ENCODE peak calls at places on chromosomes 2 and 18, in six cellular contexts. A is transverse colon, J is sigmoid colon, R is breast epithelium, S is HepG2, H is GM12878. E is an unnamed sample.

GRCh38 chr2:110219496-110220192 is 7.3 kb upstream of the MTLN start:
- DNase-seq in R (no peak), S (no peak), A (no peak), H (no peak), J (no peak), E (no peak)

GRCh38 chr2:27960237-27960912 is 69.8 kb downstream of the BABAM2 start:
- DNase-seq in S (no peak), A (no peak), R (no peak), J (no peak), H (no peak), E (no peak)

GRCh38 chr2:196293751-196294486 is 122.5 kb upstream of the STK17B start:
- DNase-seq in H (no peak), A (no peak), R (no peak), J (no peak), S (no peak), E (no peak)

GRCh38 chr2:99488999-99489757 is 639 bp downstream of the REV1 start:
- DNase-seq in A (peak), H (no peak), J (peak), R (peak), S (peak), E (no peak)

GRCh38 chr2:160407393-160408204 is 86.0 kb downstream of the RBMS1 start:
- DNase-seq in J (peak), S (peak), R (peak), A (peak), H (no peak), E (no peak)

GRCh38 chr2:105517814-105518705 is 119.2 kb upstream of the FHL2 start:
- DNase-seq in J (peak), A (peak), H (no peak), R (no peak), S (no peak), E (no peak)

GRCh38 chr18:11323359-11323819 is 174.0 kb upstream of the PIEZO2 start:
- DNase-seq in A (no peak), S (peak), R (no peak), J (no peak), H (no peak), E (no peak)

GRCh38 chr2:158966321-158966720 is 2.1 kb upstream of the TANC1 start:
- DNase-seq in J (no peak), S (no peak), R (no peak), A (no peak), H (no peak), E (no peak)

GRCh38 chr2:70104231-70105111 is 17.2 kb downstream of the PCBP1 start:
- DNase-seq in S (peak), R (no peak), H (no peak), A (peak), J (peak), E (no peak)

GRCh38 chr18:53739700-53740099 is 484.8 kb downstream of the MBD2 start:
- DNase-seq in R (no peak), A (no peak), S (no peak), H (no peak), J (no peak), E (no peak)

GRCh38 chr2:201520201-201520600 is 68.7 kb downstream of the STRADB start:
- DNase-seq in J (no peak), R (no peak), S (no peak), A (no peak), H (no peak), E (no peak)

GRCh38 chr2:10180271-10180670 is 57.7 kb downstream of the RRM2 start:
- DNase-seq in S (no peak), H (no peak), R (no peak), A (no peak), J (no peak), E (no peak)

GRCh38 chr2:163565192-163565591 is 170.6 kb downstream of the FIGN start:
- DNase-seq in J (no peak), A (no peak), R (no peak), H (no peak), S (no peak), E (no peak)

GRCh38 chr2:47073217-47073616 is 81.9 kb downstream of the STPG4 start:
- DNase-seq in S (no peak), A (no peak), J (no peak), R (no peak), H (no peak), E (no peak)

GRCh38 chr2:187264612-187265011 is 183.4 kb downstream of the CALCRL start:
- DNase-seq in S (no peak), J (no peak), H (no peak), R (no peak), A (no peak), E (no peak)

GRCh38 chr2:159637988-159638501 is 21.7 kb upstream of the BAZ2B start:
- DNase-seq in H (no peak), A (no peak), S (no peak), R (no peak), J (no peak), E (no peak)

GRCh38 chr2:133054297-133054696 is 384.3 kb upstream of the LYPD1 start:
- DNase-seq in S (no peak), A (no peak), J (no peak), H (no peak), R (no peak), E (no peak)

GRCh38 chr2:84458436-84459027 is 548 bp downstream of the SUCLG1 start:
- DNase-seq in A (peak), S (peak), J (peak), R (peak), H (no peak), E (no peak)

GRCh38 chr18:24197412-24197811 is 58.5 kb downstream of the CABYR start:
- DNase-seq in S (no peak), A (no peak), J (no peak), H (no peak), R (no peak), E (no peak)

GRCh38 chr2:191038741-191039140 is 24.8 kb upstream of the STAT1 start:
- DNase-seq in R (no peak), J (no peak), S (no peak), H (no peak), A (no peak), E (no peak)

GRCh38 chr2:38763226-38763625 is 12.1 kb upstream of the SRSF7 start:
- DNase-seq in J (no peak), S (no peak), H (no peak), R (no peak), A (no peak), E (no peak)

GRCh38 chr2:206642075-206643025 is at the start of gene FAM237A:
- DNase-seq in J (no peak), A (no peak), S (peak), H (no peak), R (no peak), E (no peak)

GRCh38 chr2:31785876-31786275 is 205.1 kb upstream of the SRD5A2 start:
- DNase-seq in R (no peak), J (no peak), A (no peak), H (peak), S (no peak), E (no peak)

GRCh38 chr2:189848276-189848675 is 64.0 kb downstream of the PMS1 start:
- DNase-seq in J (no peak), A (no peak), S (no peak), H (no peak), R (no peak), E (no peak)

GRCh38 chr18:26579941-26580618 is 31.7 kb upstream of the KCTD1 start:
- DNase-seq in R (no peak), A (peak), J (no peak), S (peak), H (no peak), E (no peak)

GRCh38 chr2:239277401-239278085 is 123.3 kb downstream of the HDAC4 start:
- DNase-seq in A (peak), J (peak), H (no peak), R (peak), S (no peak), E (no peak)

GRCh38 chr2:231604101-231604684 is 11.5 kb downstream of the TEX44 start:
- DNase-seq in S (peak), R (peak), A (peak), J (peak), H (no peak), E (no peak)

GRCh38 chr2:240795916-240796510 is 24.0 kb downstream of the KIF1A start:
- DNase-seq in S (no peak), A (no peak), J (peak), H (no peak), R (no peak), E (no peak)

GRCh38 chr2:101622633-101623521 is 74.6 kb upstream of the MAP4K4 start:
- DNase-seq in A (no peak), H (peak), R (no peak), J (no peak), S (no peak), E (no peak)

GRCh38 chr2:9820020-9820973 is 23.0 kb upstream of the TAF1B start:
- DNase-seq in S (peak), H (no peak), J (no peak), A (no peak), R (no peak), E (no peak)

GRCh38 chr2:39504790-39505335 is 67.8 kb upstream of the MAP4K3 start:
- DNase-seq in H (no peak), R (no peak), A (no peak), S (peak), J (no peak), E (peak)

GRCh38 chr2:190655113-190655512 is 6.2 kb downstream of the NAB1 start:
- DNase-seq in R (no peak), H (no peak), S (no peak), J (no peak), A (no peak), E (no peak)

GRCh38 chr2:190713476-190713875 is 64.6 kb downstream of the NAB1 start:
- DNase-seq in S (no peak), J (no peak), R (no peak), A (no peak), H (no peak), E (no peak)

GRCh38 chr2:215751911-215752272 is 261.5 kb downstream of the MREG start:
- DNase-seq in H (no peak), A (no peak), J (no peak), R (no peak), S (no peak), E (no peak)

GRCh38 chr18:3604626-3605408 is 154.8 kb downstream of the TGIF1 start:
- DNase-seq in H (peak), A (no peak), S (peak), R (no peak), J (peak), E (peak)

GRCh38 chr2:81658227-81658626 is 1353.7 kb upstream of the LRRTM1 start:
- DNase-seq in A (no peak), H (no peak), J (no peak), R (no peak), S (peak), E (peak)

GRCh38 chr18:32277492-32277988 is 87.7 kb downstream of the MEP1B start:
- DNase-seq in J (no peak), R (no peak), H (no peak), S (no peak), A (no peak), E (no peak)

GRCh38 chr18:32274307-32274706 is 84.5 kb downstream of the MEP1B start:
- DNase-seq in J (no peak), A (no peak), S (no peak), R (no peak), H (no peak), E (no peak)

GRCh38 chr18:32276896-32277295 is 87.1 kb downstream of the MEP1B start:
- DNase-seq in R (no peak), A (no peak), S (no peak), J (no peak), H (no peak), E (no peak)

GRCh38 chr18:32278148-32278799 is 88.4 kb downstream of the MEP1B start:
- DNase-seq in A (peak), R (no peak), J (no peak), H (no peak), S (peak), E (no peak)

GRCh38 chr18:32276256-32276655 is 86.4 kb downstream of the MEP1B start:
- DNase-seq in H (no peak), S (no peak), J (no peak), A (no peak), R (no peak), E (no peak)
- TF ChIP-seq POLR2AphosphoS5 in H (no peak), S (no peak), J (no peak), A (no peak), R (no peak), E (no peak)

GRCh38 chr2:65075605-65076344 is 19.6 kb downstream of the CEP68 start:
- DNase-seq in H (no peak), S (peak), A (peak), J (no peak), R (no peak), E (no peak)
- TF ChIP-seq POLR2AphosphoS5 in H (no peak), S (peak), A (no peak), J (no peak), R (no peak), E (no peak)

DNA sequence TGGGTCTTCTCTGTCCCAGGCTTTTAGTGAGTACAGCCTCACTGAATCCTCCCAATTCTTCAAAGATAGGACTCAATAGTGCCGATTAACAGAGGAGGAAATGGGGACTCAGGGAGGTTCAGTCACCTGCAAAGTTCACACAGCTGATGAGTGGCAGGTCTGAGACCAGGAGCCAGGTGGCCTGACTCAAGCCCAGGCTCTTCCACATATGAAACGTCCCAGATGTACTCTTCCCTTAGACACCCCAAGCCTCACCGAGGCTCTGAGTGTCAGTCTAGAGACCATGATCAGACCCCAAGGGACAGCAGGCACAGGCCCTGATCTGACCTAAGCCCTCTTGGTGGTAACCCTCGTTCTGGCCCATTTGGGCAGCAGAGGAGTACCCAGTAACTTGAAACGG is 115.2 kb downstream of the INHBB start:
- DNase-seq in S (no peak), H (no peak), J (no peak), A (no peak), R (no peak), E (no peak)
- TF ChIP-seq POLR2AphosphoS5 in S (no peak), H (no peak), J (no peak), A (no peak), R (no peak), E (no peak)

DNA sequence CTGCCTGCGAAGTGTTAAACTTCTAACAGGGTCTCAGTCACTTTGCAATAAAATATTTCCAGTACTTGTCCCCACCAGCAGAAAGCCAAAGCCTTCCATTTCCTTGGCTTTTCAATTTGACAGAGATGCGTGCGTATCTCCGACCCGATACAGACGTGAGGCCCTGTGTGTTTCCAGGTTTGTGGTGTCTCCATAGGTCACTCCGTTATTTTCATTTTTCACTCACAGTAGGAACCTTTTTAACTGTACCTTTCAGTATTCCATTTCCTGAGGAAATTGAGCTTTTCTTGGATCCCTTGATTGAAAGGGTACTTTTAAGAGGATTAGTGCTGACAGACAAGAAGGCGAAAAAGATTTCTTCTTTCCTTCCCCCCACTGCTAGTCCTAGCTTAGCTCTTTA is 116.3 kb upstream of the TTN start:
- DNase-seq in H (no peak), A (no peak), J (no peak), R (no peak), S (no peak), E (no peak)
- TF ChIP-seq POLR2AphosphoS5 in H (no peak), A (no peak), J (no peak), R (no peak), S (no peak), E (no peak)

GRCh38 chr18:63444567-63444966 is 22.3 kb upstream of the VPS4B start:
- DNase-seq in H (no peak), A (no peak), S (no peak), J (no peak), R (no peak), E (no peak)
- TF ChIP-seq POLR2AphosphoS5 in H (no peak), A (peak), S (no peak), J (peak), R (no peak), E (no peak)

DNA sequence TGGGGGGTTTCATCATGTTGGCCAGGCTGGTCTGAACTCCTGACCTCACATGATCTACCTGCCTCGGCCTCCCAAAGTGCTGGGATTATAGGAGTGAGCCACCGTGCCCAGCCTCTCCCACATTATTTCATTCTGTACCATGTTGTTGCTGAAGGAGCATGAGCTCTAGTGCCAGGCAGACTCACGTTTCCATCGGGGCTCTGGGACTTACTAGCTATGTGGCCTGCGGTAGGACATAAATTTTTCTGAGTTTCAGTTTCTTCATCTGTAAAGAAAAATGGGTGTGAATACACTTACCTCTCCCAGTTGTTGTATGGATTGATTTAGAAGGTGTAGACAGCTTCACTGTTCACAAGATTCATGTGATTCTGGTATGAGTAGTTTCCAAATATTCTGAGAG is 30.8 kb upstream of the CCL20 start:
- DNase-seq in H (no peak), R (no peak), J (no peak), A (no peak), S (no peak), E (no peak)
- TF ChIP-seq POLR2AphosphoS5 in H (no peak), R (no peak), J (no peak), A (no peak), S (no peak), E (no peak)

DNA sequence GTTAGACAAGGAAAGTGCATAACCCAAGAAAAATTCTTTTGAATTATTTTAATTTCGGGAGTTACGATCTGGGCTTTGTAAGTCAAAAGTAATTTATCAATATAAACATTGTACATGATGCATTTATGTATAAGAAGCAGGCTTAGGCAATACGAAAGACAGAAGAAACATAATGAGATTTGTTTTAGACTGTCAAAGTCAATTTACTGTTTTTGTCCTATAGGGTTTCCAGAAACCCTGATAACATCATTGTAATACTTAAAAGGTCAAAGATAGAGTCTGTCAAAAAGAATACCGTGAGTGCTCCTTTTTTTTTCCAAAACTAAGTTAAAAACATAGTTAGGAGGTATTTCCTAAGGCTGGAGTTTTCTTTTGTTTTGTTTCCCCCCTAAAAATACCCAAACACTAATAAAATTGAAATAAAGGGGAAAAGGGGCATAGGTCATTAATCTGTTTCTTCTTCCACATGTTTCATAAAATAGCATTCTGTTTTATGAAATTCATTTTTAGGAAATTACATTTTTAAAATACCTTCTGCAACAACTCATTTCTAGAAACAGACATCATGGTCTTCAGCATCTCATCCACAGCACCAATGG is 16.1 kb downstream of the C1D start:
- DNase-seq in J (no peak), H (no peak), S (no peak), A (no peak), R (no peak), E (no peak)
- TF ChIP-seq POLR2AphosphoS5 in J (no peak), H (no peak), S (no peak), A (no peak), R (no peak), E (no peak)